ENCODE peak calls at places on chromosomes 1 and 21, in seven cellular contexts. I is GM23338, L is neural progenitor cell, X is stomach, T is kidney, V is heart left ventricle, M is cardiac muscle cell. O is an unnamed sample.

GRCh38 chr21:45635271-45636151 is 8.0 kb upstream of the PCBP3 start:
- DNase-seq in T (no peak), M (no peak), I (no peak), X (no peak), V (no peak), L (no peak), O (no peak)

GRCh38 chr1:172826096-172826741 is 167.3 kb downstream of the FASLG start:
- DNase-seq in M (peak; percentile 41), I (peak; percentile 73), L (peak; percentile 39), T (no peak), X (no peak), V (peak; percentile 25), O (peak; percentile 37)

GRCh38 chr1:3895279-3895950 is 4.7 kb downstream of the C1orf174 start:
- DNase-seq in T (peak; percentile 24), V (no peak), M (no peak), L (no peak), I (no peak), X (no peak), O (no peak)

GRCh38 chr1:108041360-108042143 is 76.6 kb upstream of the VAV3 start:
- DNase-seq in M (no peak), T (no peak), X (no peak), V (no peak), I (no peak), L (no peak), O (no peak)

GRCh38 chr1:205354259-205354904 is 2.3 kb downstream of the KLHDC8A start:
- DNase-seq in V (peak; percentile 54), X (peak; percentile 74), L (peak; percentile 84), I (peak; percentile 90), T (no peak), M (peak; percentile 74), O (no peak)

GRCh38 chr21:17613242-17613676 is 558 bp upstream of the BTG3 start:
- DNase-seq in L (no peak), V (peak; percentile 49), X (peak; percentile 49), T (peak; percentile 77), I (no peak), M (no peak), O (peak; percentile 22)

GRCh38 chr1:76198452-76198851 is 123.9 kb downstream of the ST6GALNAC3 start:
- DNase-seq in I (no peak), V (no peak), L (no peak), M (peak; percentile 14), T (no peak), X (no peak), O (no peak)

GRCh38 chr1:118948796-118949195 is 39.3 kb downstream of the TBX15 start:
- DNase-seq in V (no peak), I (no peak), T (no peak), M (no peak), X (no peak), L (no peak), O (no peak)

GRCh38 chr1:229031491-229032341 is 239.2 kb upstream of the RAB4A start:
- DNase-seq in L (no peak), M (no peak), I (no peak), T (no peak), V (no peak), X (no peak), O (no peak)

DNA sequence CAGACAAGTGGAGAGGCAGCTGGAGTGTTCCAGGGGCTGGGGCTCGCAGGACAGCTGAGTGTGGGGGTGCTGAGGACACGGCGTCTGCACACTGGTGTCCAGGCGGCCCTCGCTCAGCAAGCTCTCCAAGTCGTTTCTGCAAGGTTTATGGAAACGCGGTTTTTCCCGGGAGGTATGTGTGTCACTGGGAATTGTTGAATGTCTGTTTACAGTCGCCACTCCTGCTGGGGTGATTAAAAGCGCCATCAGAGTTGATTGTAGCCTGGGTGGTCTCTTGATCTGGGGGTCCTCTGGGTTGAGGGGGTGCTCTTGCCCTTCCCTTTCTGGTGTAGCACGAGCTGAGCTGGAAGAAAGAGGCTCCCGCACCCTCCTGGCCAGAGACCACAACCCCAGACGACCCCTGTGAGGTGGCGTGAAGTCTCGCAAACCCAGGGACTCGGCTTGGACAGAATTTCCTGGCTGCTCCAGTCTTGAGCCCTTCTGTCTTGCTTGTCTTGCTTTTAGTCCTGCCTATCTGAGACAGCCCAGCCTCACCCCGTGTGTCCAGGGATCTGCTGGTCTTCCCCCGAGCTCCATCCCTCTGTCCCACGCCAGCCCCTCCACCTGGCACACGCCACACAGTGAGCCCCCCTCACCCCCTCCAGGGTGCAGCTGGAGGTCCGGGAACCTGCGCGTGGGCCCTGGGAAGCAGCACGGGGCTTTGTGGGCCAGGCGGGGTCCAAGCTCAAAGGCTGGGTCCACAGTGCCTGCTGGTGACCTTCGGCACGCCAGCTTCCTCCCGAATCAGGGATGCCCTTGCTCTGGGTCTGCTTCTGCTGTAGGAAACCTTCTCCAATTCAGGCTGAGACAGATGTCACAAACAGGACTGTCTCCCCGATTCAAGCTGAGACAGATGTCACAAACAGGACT is 97.3 kb downstream of the SIK1 start:
- DNase-seq in X (no peak), I (no peak), M (no peak), V (peak; percentile 13), T (peak; percentile 57), L (no peak), O (no peak)
- H3K27ac ChIP-seq in X (no peak overlapping the region), I (no peak overlapping the region), M (peak overlapping the region; percentile 85), V (no peak overlapping the region), T (no peak overlapping the region), L (no peak overlapping the region), O (no peak overlapping the region)

GRCh38 chr1:2429780-2430591 is 17.6 kb upstream of the PEX10 start:
- DNase-seq in I (peak; percentile 59), L (no peak), T (no peak), M (no peak), V (no peak), X (no peak), O (no peak)
- TF ChIP-seq CTCF in I (peak; percentile 63), L (peak; percentile 38), T (no peak), M (peak; percentile 27), V (no peak), X (no peak), O (no peak)

DNA sequence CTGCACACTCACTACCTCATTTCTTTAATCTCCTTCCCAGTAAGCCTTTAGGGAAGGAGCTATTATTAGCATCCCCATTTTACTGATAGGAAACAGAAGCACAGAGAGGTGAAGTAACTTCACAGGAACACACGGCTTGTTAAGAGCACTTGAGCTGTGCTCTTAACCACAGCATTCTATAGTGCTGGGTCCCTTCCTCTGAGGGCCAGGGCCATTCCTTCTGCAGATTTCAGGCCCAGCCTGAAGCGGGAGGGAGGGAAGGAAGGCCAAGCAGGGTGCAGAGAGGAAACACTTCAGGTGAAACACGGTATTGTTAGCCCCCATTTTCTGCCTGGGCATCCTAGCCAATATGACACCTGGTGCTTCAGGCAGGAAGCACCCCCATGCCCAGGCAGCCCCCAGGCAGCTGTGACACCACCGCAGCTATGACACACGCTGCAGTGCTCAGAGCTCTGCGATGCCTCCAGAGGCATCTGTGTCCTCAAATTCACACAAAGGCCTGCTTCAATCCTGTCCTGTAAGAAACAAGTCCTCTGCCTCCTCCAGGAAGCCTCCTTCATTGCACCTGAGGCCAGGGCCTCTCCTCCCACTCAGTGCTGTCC is 4.5 kb upstream of the EXTL1 start:
- DNase-seq in L (no peak), X (no peak), M (no peak), V (no peak), I (no peak), T (no peak), O (no peak)
- H3K27ac ChIP-seq in L (no peak overlapping the region), X (no peak overlapping the region), M (peak overlapping the region; percentile 94), V (peak overlapping the region; percentile 64), I (no peak overlapping the region), T (no peak overlapping the region), O (no peak overlapping the region)

GRCh38 chr1:234963904-234964702 is 164.5 kb downstream of the TOMM20 start:
- DNase-seq in V (peak; percentile 78), X (peak; percentile 66), T (no peak), I (no peak), L (no peak), M (peak; percentile 35), O (peak; percentile 80)
- TF ChIP-seq CTCF in V (peak; percentile 18), X (no peak), T (no peak), I (peak; percentile 16), L (no peak), M (no peak), O (no peak)